ENCODE peak calls at places on chromosomes 11 and 22, in four cellular contexts. U is body of pancreas, T is right cardiac atrium, L is T-helper 9 cell. G is an unnamed sample.

GRCh38 chr11:46296520-46297448 is 19.3 kb downstream of the CREB3L1 start:
- DNase-seq in T (peak; percentile 66), U (peak; percentile 43), L (no peak), G (peak; percentile 74)

GRCh38 chr11:1755344-1756023 is 5.1 kb upstream of the IFITM10 start:
- DNase-seq in L (no peak), U (no peak), T (no peak), G (no peak)

GRCh38 chr11:95911369-95911759 is 12.5 kb downstream of the MTMR2 start:
- DNase-seq in U (no peak), T (no peak), L (no peak), G (no peak)

GRCh38 chr22:46890819-46891218 is 128.4 kb downstream of the TBC1D22A start:
- DNase-seq in T (no peak), U (no peak), L (no peak), G (no peak)

GRCh38 chr22:27480487-27480886 is 321.1 kb downstream of the MN1 start:
- DNase-seq in T (no peak), L (no peak), U (no peak), G (peak; percentile 71)

GRCh38 chr11:102279641-102280170 is 37.6 kb upstream of the BIRC3 start:
- DNase-seq in L (no peak), U (peak; percentile 34), T (no peak), G (no peak)

GRCh38 chr22:46421272-46421671 is 85.8 kb downstream of the TRMU start:
- DNase-seq in U (no peak), T (no peak), L (no peak), G (no peak)

GRCh38 chr22:48263791-48264351 is 1501.4 kb downstream of the TBC1D22A start:
- DNase-seq in T (no peak), U (no peak), L (no peak), G (no peak)

GRCh38 chr11:131441398-131441797 is 71.0 kb downstream of the NTM start:
- DNase-seq in T (no peak), L (no peak), U (no peak), G (no peak)

GRCh38 chr11:110432713-110433392 is 3.1 kb downstream of the FDX1 start:
- DNase-seq in U (no peak), T (no peak), L (no peak), G (no peak)

GRCh38 chr22:26553056-26553752 is 36.7 kb downstream of the TPST2 start:
- DNase-seq in U (peak; percentile 84), L (no peak), T (no peak), G (no peak)